ENCODE peak calls at places on chromosomes 16 and 17, in seven cellular contexts. I, E, K, G, A, L and W are unnamed samples.

GRCh38 chr17:73690581-73691135 is 46.4 kb upstream of the SDK2 start:
- DNase-seq in I (no peak), E (peak), K (no peak), G (no peak), A (peak), L (no peak), W (peak)

GRCh38 chr17:19542247-19542646 is 8.6 kb downstream of the SLC47A1 start:
- DNase-seq in I (no peak), E (no peak), K (no peak), G (no peak), A (no peak), L (no peak), W (no peak)

GRCh38 chr17:69500911-69501429 is 86.5 kb downstream of the MAP2K6 start:
- DNase-seq in I (no peak), E (no peak), K (no peak), G (no peak), A (no peak), L (no peak), W (no peak)

GRCh38 chr16:6096931-6097665 is 999.5 kb upstream of the EEF2KMT start:
- DNase-seq in I (no peak), E (no peak), K (no peak), G (no peak), A (no peak), L (no peak), W (no peak)

GRCh38 chr17:5785867-5786509 is 201.7 kb upstream of the NLRP1 start:
- DNase-seq in I (no peak), E (no peak), K (peak), G (no peak), A (no peak), L (no peak), W (no peak)

GRCh38 chr17:61285483-61286320 is 113.9 kb upstream of the TBX2 start:
- DNase-seq in I (no peak), E (peak), K (no peak), G (no peak), A (no peak), L (no peak), W (no peak)

GRCh38 chr17:16486373-16487250 is 5.4 kb downstream of the LRRC75A start:
- DNase-seq in I (no peak), E (no peak), K (no peak), G (no peak), A (peak), L (no peak), W (no peak)

GRCh38 chr16:83615131-83615530 is 192.6 kb upstream of the HSBP1 start:
- DNase-seq in I (no peak), E (no peak), K (no peak), G (no peak), A (no peak), L (no peak), W (no peak)

GRCh38 chr17:55177159-55177913 is 87.4 kb upstream of the HLF start:
- DNase-seq in I (no peak), E (no peak), K (no peak), G (no peak), A (no peak), L (peak), W (peak)

GRCh38 chr17:1490643-1491405 is 1.7 kb downstream of the MYO1C start:
- DNase-seq in I (no peak), E (no peak), K (no peak), G (no peak), A (peak), L (peak), W (peak)

GRCh38 chr17:70355185-70355584 is 185.9 kb downstream of the KCNJ2 start:
- DNase-seq in I (no peak), E (no peak), K (no peak), G (no peak), A (no peak), L (no peak), W (no peak)

GRCh38 chr16:56558024-56558747 is 6.7 kb upstream of the MT4 start:
- DNase-seq in I (no peak), E (no peak), K (no peak), G (no peak), A (peak), L (no peak), W (no peak)

DNA sequence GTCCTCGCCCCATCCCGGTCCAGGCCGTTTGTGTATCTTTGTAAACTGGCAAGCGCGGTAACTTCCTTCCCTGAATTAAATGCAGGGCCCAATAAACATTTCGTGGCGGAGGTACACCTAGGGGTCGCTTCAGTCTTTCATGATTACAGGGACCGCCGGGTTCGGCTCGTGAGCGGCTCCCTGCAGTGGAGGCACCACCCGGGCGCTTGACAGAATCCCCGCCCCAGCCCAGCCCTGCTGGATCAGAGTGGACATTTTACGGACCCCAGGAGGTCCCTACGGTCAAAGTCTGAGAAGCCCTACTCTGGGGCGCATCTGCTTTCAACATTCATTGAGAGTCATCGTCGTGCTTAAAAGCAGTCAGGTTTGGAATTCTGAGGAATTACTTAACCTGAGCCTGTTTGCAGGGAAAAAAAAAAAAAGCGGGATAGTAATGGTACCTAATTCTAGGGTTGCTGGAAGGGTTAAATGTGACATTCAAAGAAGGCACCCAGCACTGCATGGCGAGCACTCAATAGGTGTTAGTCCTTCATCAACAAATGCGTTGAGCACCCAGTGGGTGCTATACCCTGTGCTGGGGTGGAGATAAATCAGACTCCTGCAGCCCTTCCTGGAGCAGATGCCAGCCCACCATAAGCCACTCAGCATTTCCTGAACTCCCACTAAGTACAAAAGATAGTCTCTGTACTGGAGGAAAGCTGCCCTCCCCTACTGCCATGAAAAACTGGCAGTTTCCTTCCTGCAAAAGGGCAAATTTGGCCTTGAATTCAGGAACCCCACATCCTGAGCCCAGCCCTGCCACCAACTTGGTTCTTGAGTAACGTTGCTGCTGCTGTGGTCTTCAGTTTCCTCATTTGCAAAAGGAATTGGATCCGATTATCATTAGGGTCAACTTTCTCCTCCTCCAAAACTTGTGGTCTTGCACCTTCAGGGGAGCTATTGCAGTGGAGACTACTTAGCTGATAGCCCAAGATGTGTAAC is 658 bp upstream of the DUSP3 start:
- DNase-seq in I (no peak), E (no peak), K (no peak), G (peak), A (no peak), L (peak), W (no peak)
- TF ChIP-seq YY1 in I (no peak), E (no peak), K (no peak), G (no peak), A (no peak), L (no peak), W (no peak)

DNA sequence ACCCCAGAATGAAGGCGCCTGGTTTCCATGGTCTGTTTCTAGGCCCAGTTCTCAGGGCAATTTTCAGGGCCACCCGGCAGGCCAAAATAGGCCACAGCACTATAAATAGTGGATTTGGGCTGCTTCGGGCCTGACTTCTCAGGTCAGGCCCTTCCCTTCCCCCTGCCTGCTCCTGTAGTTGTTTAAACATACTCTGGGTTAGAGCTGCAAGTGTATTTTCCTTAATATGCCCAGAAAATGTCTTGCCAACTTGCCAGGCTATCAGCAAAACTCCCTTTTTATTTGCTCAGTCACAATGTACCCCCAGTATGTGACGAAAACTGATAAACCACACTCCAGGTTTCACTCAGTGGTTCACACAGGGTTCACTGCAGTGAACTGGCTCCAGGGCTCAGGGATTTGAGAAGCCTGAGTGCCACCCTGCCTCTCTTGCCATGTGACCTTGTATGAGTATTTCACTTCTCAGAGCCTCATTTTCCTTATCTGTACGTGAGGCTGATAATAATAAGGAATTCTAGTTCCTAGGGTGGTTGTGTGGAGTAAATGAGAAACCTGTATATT is 76.5 kb downstream of the GPRC5B start:
- DNase-seq in I (no peak), E (no peak), K (peak), G (no peak), A (no peak), L (no peak), W (no peak)
- TF ChIP-seq YY1 in I (no peak), E (no peak), K (no peak), G (no peak), A (no peak), L (no peak), W (no peak)

DNA sequence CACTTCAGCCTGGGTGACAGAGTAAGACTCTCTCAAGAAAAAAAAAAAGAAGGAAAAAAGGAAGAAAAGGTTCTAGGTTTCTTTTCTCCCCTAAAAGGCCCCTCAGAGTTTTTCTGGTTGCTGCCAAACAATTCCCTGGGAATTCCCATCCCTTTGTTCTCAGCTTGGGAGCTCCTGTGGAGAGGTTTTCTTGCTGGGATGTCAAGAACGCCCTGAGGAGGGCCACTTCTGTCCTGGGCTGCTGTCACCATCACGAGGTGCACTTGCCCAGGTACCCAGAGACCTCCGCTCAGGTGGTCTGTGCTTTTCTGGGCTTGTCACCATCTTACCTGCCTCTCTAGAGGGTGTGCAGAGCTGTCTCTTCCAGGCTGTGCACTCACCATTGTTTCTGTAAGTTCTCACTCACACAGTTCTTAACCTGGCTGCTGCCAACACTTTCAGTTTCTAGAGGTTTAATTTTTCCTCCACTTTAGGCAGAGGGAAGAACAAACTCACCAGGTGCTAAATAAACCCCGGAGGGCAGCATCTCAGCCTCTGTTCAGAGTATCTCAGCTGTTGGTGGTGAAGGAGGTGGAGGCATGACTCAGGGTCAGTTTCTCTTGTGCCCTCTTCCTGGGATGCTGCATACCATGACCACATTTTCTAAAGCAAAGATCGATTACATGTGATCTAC is 2.4 kb upstream of the COX6A2 start:
- DNase-seq in I (no peak), E (no peak), K (no peak), G (no peak), A (no peak), L (no peak), W (no peak)
- TF ChIP-seq YY1 in I (no peak), E (no peak), K (no peak), G (no peak), A (no peak), L (no peak), W (no peak)

GRCh38 chr17:45824901-45825492 is 19.7 kb upstream of the SPPL2C start:
- DNase-seq in I (no peak), E (no peak), K (no peak), G (no peak), A (no peak), L (no peak), W (no peak)

GRCh38 chr17:45824475-45824874 is 20.2 kb upstream of the SPPL2C start:
- DNase-seq in I (no peak), E (no peak), K (no peak), G (no peak), A (no peak), L (no peak), W (no peak)

GRCh38 chr17:45828171-45829133 is 16.2 kb upstream of the SPPL2C start:
- DNase-seq in I (no peak), E (no peak), K (no peak), G (no peak), A (peak), L (no peak), W (no peak)

GRCh38 chr17:45825792-45826191 is 18.9 kb upstream of the SPPL2C start:
- DNase-seq in I (no peak), E (no peak), K (no peak), G (no peak), A (no peak), L (no peak), W (no peak)

GRCh38 chr17:45826919-45827628 is 17.6 kb upstream of the SPPL2C start:
- DNase-seq in I (no peak), E (no peak), K (no peak), G (no peak), A (peak), L (no peak), W (no peak)
- TF ChIP-seq YY1 in I (no peak), E (no peak), K (no peak), G (no peak), A (no peak), L (no peak), W (no peak)

GRCh38 chr16:69567031-69567680 is 1.4 kb downstream of the NFAT5 start:
- DNase-seq in I (no peak), E (no peak), K (no peak), G (no peak), A (peak), L (peak), W (peak)
- TF ChIP-seq YY1 in I (no peak), E (no peak), K (no peak), G (no peak), A (peak), L (no peak), W (no peak)